ENCODE peak calls at places on chromosomes 3 and 15, in six cellular contexts. F, O, Z, P, B and U are unnamed samples.
A peak's percentile ranks its signal among the peaks of the same experiment; 100 is the strongest.

GRCh38 chr15:40377606-40378005 is 4.9 kb upstream of the KNSTRN start:
- DNase-seq in O (no peak), F (no peak), Z (no peak), B (no peak), P (no peak), U (no peak)

GRCh38 chr3:14418670-14419250 is 16.4 kb downstream of the SLC6A6 start:
- DNase-seq in F (no peak), B (no peak), Z (no peak), P (no peak), O (no peak), U (no peak)

GRCh38 chr3:194945508-194945907 is 259.8 kb downstream of the FAM43A start:
- DNase-seq in Z (no peak), F (no peak), B (no peak), P (no peak), O (no peak), U (no peak)

GRCh38 chr3:58591496-58592133 is 14.4 kb upstream of the FAM107A start:
- DNase-seq in F (no peak), B (no peak), Z (no peak), P (no peak), O (no peak), U (no peak)

GRCh38 chr3:147395975-147396708 is 10.2 kb downstream of the ZIC4 start:
- DNase-seq in B (no peak), O (no peak), F (no peak), Z (no peak), P (no peak), U (no peak)

GRCh38 chr15:82739086-82739485 is 29.4 kb upstream of the AP3B2 start:
- DNase-seq in O (no peak), Z (no peak), F (no peak), B (no peak), P (no peak), U (no peak)

GRCh38 chr3:160968731-160969130 is 136.4 kb downstream of the B3GALNT1 start:
- DNase-seq in B (no peak), O (no peak), F (no peak), Z (no peak), P (no peak), U (no peak)

GRCh38 chr15:68782589-68783161 is 38.0 kb downstream of the ANP32A start:
- DNase-seq in F (no peak), Z (no peak), O (no peak), P (no peak), B (no peak), U (no peak)

GRCh38 chr3:145820175-145820574 is 340.8 kb downstream of the PLOD2 start:
- DNase-seq in B (no peak), P (no peak), Z (no peak), F (no peak), O (no peak), U (no peak)

GRCh38 chr3:17742092-17742836 is at the start of gene TBC1D5:
- DNase-seq in O (peak; percentile 97), B (peak; percentile 87), F (peak; percentile 94), P (peak; percentile 97), Z (peak; percentile 62), U (peak; percentile 85)

GRCh38 chr3:134059680-134060560 is 30.2 kb upstream of the SLCO2A1 start:
- DNase-seq in B (no peak), O (no peak), P (peak; percentile 17), F (no peak), Z (no peak), U (no peak)

GRCh38 chr15:58873267-58873666 is 60.2 kb downstream of the SLTM start:
- DNase-seq in B (no peak), Z (no peak), P (no peak), O (peak; percentile 24), F (no peak), U (no peak)

GRCh38 chr3:24220859-24221657 is 273.6 kb downstream of the THRB start:
- DNase-seq in P (peak; percentile 20), B (no peak), F (no peak), Z (no peak), O (peak; percentile 80), U (peak; percentile 83)

GRCh38 chr3:8607285-8608040 is 37.1 kb downstream of the SSUH2 start:
- DNase-seq in P (peak; percentile 89), F (no peak), B (no peak), O (peak; percentile 57), Z (no peak), U (peak; percentile 38)

GRCh38 chr3:186307594-186307993 is 54.4 kb downstream of the DGKG start:
- DNase-seq in Z (no peak), F (no peak), B (no peak), O (no peak), P (no peak), U (no peak)

GRCh38 chr3:74515451-74515850 is 99.0 kb downstream of the CNTN3 start:
- DNase-seq in Z (no peak), B (no peak), O (no peak), P (no peak), F (no peak), U (no peak)

GRCh38 chr3:188282871-188283270 is 128.9 kb downstream of the LPP start:
- DNase-seq in Z (no peak), P (no peak), B (no peak), F (no peak), O (no peak), U (no peak)

GRCh38 chr3:189355481-189356201 is 183.9 kb downstream of the TPRG1 start:
- DNase-seq in Z (no peak), P (no peak), O (peak; percentile 15), F (peak; percentile 23), B (peak; percentile 3), U (no peak)

GRCh38 chr3:149547954-149548728 is 73.6 kb downstream of the TM4SF4 start:
- DNase-seq in O (peak; percentile 38), B (no peak), Z (no peak), P (peak; percentile 48), F (no peak), U (peak; percentile 74)

GRCh38 chr3:19947549-19948071 is 713 bp downstream of the RAB5A start:
- DNase-seq in F (peak; percentile 59), P (peak; percentile 71), O (no peak), Z (no peak), B (no peak), U (no peak)